ENCODE peak calls at places on chromosomes 1 and 21, in nine cellular contexts. Y is HFF-Myc, A is nephron progenitor cell, D is WTC11, N is coronary artery, H is H9, L is AG09309, I is GM20000, U is GM10248. P is an unnamed sample.

GRCh38 chr1:166590161-166590560 is 249.1 kb upstream of the POGK start:
- DNase-seq in D (no peak), A (no peak), I (no peak), L (no peak), H (no peak), Y (no peak), U (no peak), N (no peak), P (no peak)

GRCh38 chr21:44737706-44738354 is 26.5 kb upstream of the TSPEAR start:
- DNase-seq in A (no peak), H (peak; percentile 26), L (no peak), U (no peak), Y (no peak), N (no peak), D (no peak), I (no peak), P (no peak)

GRCh38 chr1:152164542-152165136 is 5.6 kb upstream of the RPTN start:
- DNase-seq in A (no peak), L (no peak), I (no peak), H (no peak), N (no peak), U (no peak), Y (no peak), D (no peak), P (no peak)

GRCh38 chr21:35599164-35599563 is 461.2 kb downstream of the SETD4 start:
- DNase-seq in Y (no peak), A (no peak), L (no peak), N (no peak), U (no peak), D (no peak), H (no peak), I (no peak), P (no peak)

GRCh38 chr1:40974945-40975344 is 4.6 kb upstream of the CTPS1 start:
- DNase-seq in L (no peak), N (no peak), Y (no peak), H (no peak), U (no peak), I (no peak), D (no peak), A (no peak), P (no peak)

GRCh38 chr1:9384751-9385245 is 92.1 kb downstream of the SPSB1 start:
- DNase-seq in D (no peak), Y (no peak), H (no peak), U (no peak), A (peak; percentile 32), N (no peak), L (no peak), I (no peak), P (no peak)

GRCh38 chr1:159900755-159901335 is 880 bp upstream of the CFAP45 start:
- DNase-seq in I (no peak), Y (no peak), D (no peak), A (no peak), H (no peak), U (no peak), N (no peak), L (no peak), P (no peak)

GRCh38 chr1:78104322-78104721 is 58.6 kb downstream of the GIPC2 start:
- DNase-seq in N (no peak), A (no peak), L (no peak), H (no peak), I (no peak), Y (no peak), D (no peak), U (no peak), P (no peak)

GRCh38 chr1:10236405-10237156 is 26.2 kb downstream of the KIF1B start:
- DNase-seq in H (no peak), A (no peak), N (no peak), I (no peak), U (no peak), Y (no peak), L (peak; percentile 48), D (no peak), P (no peak)

GRCh38 chr1:169309178-169310166 is 58.1 kb downstream of the NME7 start:
- DNase-seq in Y (no peak), I (peak; percentile 19), A (no peak), H (no peak), L (no peak), N (no peak), D (no peak), U (peak; percentile 17), P (peak; percentile 23)

GRCh38 chr1:185825556-185825955 is 91.4 kb downstream of the HMCN1 start:
- DNase-seq in Y (no peak), L (peak; percentile 55), I (no peak), U (no peak), N (no peak), A (no peak), D (no peak), H (no peak), P (no peak)

GRCh38 chr1:25971044-25971881 is 26.6 kb downstream of the PAFAH2 start:
- DNase-seq in N (no peak), I (peak; percentile 62), H (peak; percentile 28), U (peak; percentile 65), A (no peak), L (no peak), D (no peak), Y (no peak), P (peak; percentile 37)

GRCh38 chr1:248873409-248873992 is 14.6 kb upstream of the ZNF692 start:
- DNase-seq in Y (peak; percentile 90), N (peak; percentile 96), L (peak; percentile 87), D (peak; percentile 97), U (peak; percentile 84), H (peak; percentile 97), I (peak; percentile 79), A (peak; percentile 98), P (peak; percentile 95)

GRCh38 chr1:170866646-170867045 is 68.7 kb upstream of the MROH9 start:
- DNase-seq in L (no peak), Y (no peak), U (no peak), A (no peak), D (no peak), H (no peak), N (no peak), I (no peak), P (no peak)

GRCh38 chr1:234408757-234409156 is 35.5 kb downstream of the COA6 start:
- DNase-seq in D (no peak), N (no peak), H (no peak), Y (no peak), I (no peak), L (no peak), U (no peak), A (no peak), P (peak; percentile 33)

GRCh38 chr1:214344897-214345296 is 63.9 kb downstream of the SMYD2 start:
- DNase-seq in N (no peak), I (no peak), L (no peak), Y (no peak), D (no peak), U (no peak), A (no peak), H (no peak), P (no peak)

GRCh38 chr1:214337536-214337935 is 56.6 kb downstream of the SMYD2 start:
- DNase-seq in D (no peak), A (no peak), Y (no peak), N (no peak), U (no peak), L (no peak), I (no peak), H (no peak), P (no peak)

GRCh38 chr1:214341459-214341858 is 60.5 kb downstream of the SMYD2 start:
- DNase-seq in Y (no peak), U (no peak), I (no peak), N (no peak), D (no peak), H (no peak), A (no peak), L (no peak), P (no peak)

GRCh38 chr1:214338212-214338611 is 57.3 kb downstream of the SMYD2 start:
- DNase-seq in N (no peak), A (no peak), H (no peak), Y (no peak), U (no peak), I (no peak), D (no peak), L (no peak), P (no peak)

GRCh38 chr1:214341918-214342317 is 61.0 kb downstream of the SMYD2 start:
- DNase-seq in Y (no peak), N (no peak), I (no peak), A (no peak), H (no peak), L (no peak), D (no peak), U (no peak), P (no peak)
- TF ChIP-seq CTCF in Y (no peak), N (no peak), I (no peak), A (no peak), H (peak; percentile 29), L (no peak), D (no peak), U (no peak), P (no peak)

DNA sequence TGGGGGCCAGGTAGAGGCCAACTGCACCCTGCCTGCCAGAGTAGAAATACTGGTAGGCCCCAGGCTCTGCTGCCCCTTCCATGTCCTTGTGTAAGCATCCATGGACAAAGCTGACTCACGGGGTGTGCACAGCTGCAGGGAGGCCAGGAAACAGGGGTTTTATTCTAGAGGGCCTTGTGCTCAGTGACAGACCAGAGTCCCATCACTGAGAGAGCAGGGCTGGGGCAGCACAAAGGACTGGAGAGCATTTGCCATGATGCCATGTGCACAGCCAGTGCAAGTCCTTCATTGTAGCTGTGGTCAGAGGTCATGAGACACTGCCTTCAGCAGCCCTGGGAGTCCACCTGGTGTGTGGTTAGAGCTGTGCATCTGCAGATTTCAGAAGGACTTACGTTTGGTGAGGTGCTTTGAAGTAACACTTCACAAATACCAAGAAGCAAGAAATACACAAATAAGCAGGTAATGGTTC is 8.1 kb downstream of the ARF1 start:
- DNase-seq in H (no peak), Y (no peak), I (no peak), U (no peak), L (no peak), A (no peak), D (no peak), N (peak; percentile 62), P (peak; percentile 1)
- TF ChIP-seq CTCF in H (no peak), Y (no peak), I (no peak), U (no peak), L (no peak), A (no peak), D (no peak), N (no peak), P (no peak)

GRCh38 chr1:105909811-105910210 is 1146.7 kb upstream of the PRMT6 start:
- DNase-seq in H (peak; percentile 29), L (no peak), N (no peak), I (no peak), A (no peak), U (no peak), Y (no peak), D (no peak), P (no peak)
- TF ChIP-seq CTCF in H (peak; percentile 58), L (no peak), N (no peak), I (no peak), A (no peak), U (no peak), Y (no peak), D (peak; percentile 26), P (no peak)

DNA sequence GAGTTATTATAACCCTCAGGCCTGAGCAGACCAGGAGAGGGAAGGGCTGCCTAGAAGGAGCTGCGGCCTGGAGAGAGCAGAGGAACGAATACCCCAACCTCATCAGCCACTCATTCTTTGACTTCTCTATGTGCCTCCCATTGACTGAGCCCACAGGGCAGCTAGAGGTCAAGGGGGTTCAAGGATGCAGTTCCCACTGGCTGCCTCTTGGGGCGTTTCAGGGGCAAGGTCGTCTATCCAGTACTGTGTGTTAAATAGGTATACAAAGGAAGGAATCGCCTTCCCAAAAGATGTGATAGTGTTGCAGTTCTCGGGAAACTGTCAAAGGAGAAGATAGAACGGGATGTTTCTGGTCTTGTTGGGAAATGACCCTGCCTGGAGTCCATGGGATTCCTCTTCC is 250.6 kb downstream of the PRDM2 start:
- DNase-seq in L (no peak), N (no peak), I (no peak), D (peak; percentile 75), H (peak; percentile 74), Y (no peak), U (no peak), A (peak; percentile 28), P (peak; percentile 10)
- TF ChIP-seq CTCF in L (no peak), N (no peak), I (peak; percentile 15), D (peak; percentile 61), H (peak; percentile 74), Y (no peak), U (no peak), A (peak; percentile 40), P (no peak)

P was measured in activated CD8-positive, alpha-beta T cell treated with anti-CD3 and anti-CD28 coated beads for 36 hours.